ENCODE peak calls at places on chromosomes 4 and X, in five cellular contexts. F is SK-N-SH, M is HCT116, O is endothelial cell of umbilical vein, K is H1. Z is an unnamed sample.

GRCh38 chrX:142663330-142664095 is 362.2 kb upstream of the SPANXN4 start:
- DNase-seq in F (no peak), O (no peak), M (no peak), K (no peak), Z (no peak)

GRCh38 chrX:106894392-106894909 is 8.7 kb downstream of the RIPPLY1 start:
- DNase-seq in M (peak; percentile 63), O (peak; percentile 57), K (peak; percentile 2), F (peak; percentile 59), Z (peak; percentile 63)

GRCh38 chr4:123418486-123418931 is 21.9 kb downstream of the SPRY1 start:
- DNase-seq in K (peak; percentile 73), O (peak; percentile 82), F (no peak), M (no peak), Z (peak; percentile 93)

GRCh38 chr4:128698386-128698785 is 111.1 kb upstream of the JADE1 start:
- DNase-seq in F (no peak), O (no peak), K (no peak), M (no peak), Z (no peak)

GRCh38 chrX:118688935-118689334 is 38.5 kb upstream of the IL13RA1 start:
- DNase-seq in O (no peak), F (peak; percentile 5), M (no peak), K (no peak), Z (no peak)

GRCh38 chr4:167032876-167033275 is 201.4 kb downstream of the SPOCK3 start:
- DNase-seq in O (peak; percentile 69), F (no peak), K (no peak), M (no peak), Z (peak; percentile 82)

GRCh38 chr4:184475096-184475461 is 729 bp upstream of the IRF2 start:
- DNase-seq in F (peak; percentile 61), K (no peak), O (peak; percentile 54), M (no peak), Z (peak; percentile 51)

GRCh38 chr4:81470456-81471327 is 1.0 kb downstream of the RASGEF1B start:
- DNase-seq in K (no peak), F (no peak), M (no peak), O (peak; percentile 1), Z (peak; percentile 36)

GRCh38 chrX:108298165-108298602 is 140.0 kb downstream of the COL4A6 start:
- DNase-seq in O (no peak), M (no peak), K (no peak), F (no peak), Z (no peak)

GRCh38 chrX:28802625-28803024 is 215.4 kb downstream of the IL1RAPL1 start:
- DNase-seq in K (no peak), O (peak; percentile 1), M (no peak), F (no peak), Z (no peak)

GRCh38 chrX:147570483-147570882 is 341.2 kb upstream of the FMR1 start:
- DNase-seq in F (no peak), K (no peak), M (no peak), O (no peak), Z (no peak)

GRCh38 chr4:184768296-184768695 is 34.4 kb upstream of the CENPU start:
- DNase-seq in K (no peak), O (no peak), M (no peak), F (no peak), Z (no peak)

GRCh38 chr4:100977746-100978397 is 369.5 kb downstream of the PPP3CA start:
- DNase-seq in F (peak; percentile 15), O (no peak), M (no peak), K (no peak), Z (peak; percentile 17)

GRCh38 chr4:6556263-6556662 is 18.7 kb upstream of the MAN2B2 start:
- DNase-seq in K (no peak), O (no peak), M (no peak), F (no peak), Z (no peak)

GRCh38 chrX:118188977-118189376 is 72.4 kb upstream of the KLHL13 start:
- DNase-seq in K (no peak), O (no peak), M (no peak), F (peak; percentile 46), Z (no peak)

GRCh38 chr4:40729555-40729954 is 20.2 kb upstream of the NSUN7 start:
- DNase-seq in F (no peak), M (no peak), K (no peak), O (no peak), Z (no peak)

GRCh38 chrX:122219735-122220134 is 964.3 kb upstream of the GRIA3 start:
- DNase-seq in K (no peak), M (no peak), O (no peak), F (no peak), Z (peak; percentile 47)

GRCh38 chrX:144732588-144732987 is 514.7 kb upstream of the SPANXN1 start:
- DNase-seq in O (no peak), M (no peak), K (no peak), F (no peak), Z (peak; percentile 87)

GRCh38 chr4:80492761-80493160 is 157.2 kb downstream of the CFAP299 start:
- DNase-seq in K (no peak), F (no peak), O (no peak), M (no peak), Z (peak; percentile 20)

GRCh38 chr4:152539556-152540292 is 3.8 kb upstream of the FBXW7 start:
- DNase-seq in F (no peak), M (no peak), O (no peak), K (no peak), Z (no peak)

GRCh38 chr4:51880016-51880915 is 37.3 kb downstream of the DCUN1D4 start:
- DNase-seq in O (no peak), M (no peak), K (no peak), F (no peak), Z (peak; percentile 10)

GRCh38 chr4:116229420-116229819 is 856.0 kb downstream of the TRAM1L1 start:
- DNase-seq in O (no peak), K (no peak), M (no peak), F (no peak), Z (no peak)

GRCh38 chrX:122739770-122740169 is 444.3 kb upstream of the GRIA3 start:
- DNase-seq in F (no peak), M (no peak), K (no peak), O (no peak), Z (no peak)

GRCh38 chr4:172725581-172725980 is 443.0 kb upstream of the GALNT7 start:
- DNase-seq in M (no peak), O (no peak), K (no peak), F (no peak), Z (no peak)

GRCh38 chrX:150482537-150483217 is 85.7 kb upstream of the MTM1 start:
- DNase-seq in K (no peak), O (peak; percentile 49), M (peak; percentile 51), F (no peak), Z (peak; percentile 92)

GRCh38 chr4:108031427-108032083 is 41.9 kb downstream of the HADH start:
- DNase-seq in O (no peak), M (no peak), F (no peak), K (no peak), Z (peak; percentile 48)

GRCh38 chrX:147699061-147699460 is 212.7 kb upstream of the FMR1 start:
- DNase-seq in F (no peak), K (peak; percentile 36), M (no peak), O (no peak), Z (no peak)

GRCh38 chr4:40247350-40247749 is 50.5 kb downstream of the RHOH start:
- DNase-seq in K (no peak), O (no peak), F (no peak), M (no peak), Z (no peak)

GRCh38 chr4:88008133-88008621 is 742 bp downstream of the PKD2 start:
- DNase-seq in M (no peak), K (no peak), F (peak; percentile 81), O (peak; percentile 56), Z (peak; percentile 64)

GRCh38 chrX:94361241-94361640 is 687.2 kb downstream of the FAM133A start:
- DNase-seq in O (no peak), F (no peak), K (no peak), M (no peak), Z (peak; percentile 36)

DNA sequence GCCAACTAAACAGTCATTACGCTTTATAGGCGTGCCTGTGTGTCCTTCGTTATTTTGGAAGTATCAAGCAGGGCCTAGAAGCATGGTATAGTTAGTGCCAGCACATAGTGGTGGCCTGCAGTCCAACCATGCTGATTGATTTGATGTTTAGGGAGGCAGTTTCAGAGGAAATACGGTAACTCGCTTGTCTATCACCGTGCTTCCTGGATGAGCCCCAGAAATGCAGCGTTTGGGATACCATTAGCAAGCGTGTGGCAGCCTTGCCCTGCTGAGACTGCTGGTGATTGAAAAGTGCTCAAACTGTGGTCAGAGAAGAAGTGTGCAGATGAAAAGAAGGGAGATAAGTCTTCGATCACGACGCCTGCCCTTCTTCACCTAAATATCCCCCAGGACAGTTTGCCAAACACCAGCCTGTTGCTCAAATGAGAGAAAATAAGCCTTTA is 158.4 kb downstream of the CHIC2 start:
- DNase-seq in K (no peak), F (peak; percentile 41), M (no peak), O (no peak), Z (peak; percentile 61)
- H3K9ac ChIP-seq in K (no peak overlapping the region), F (no peak overlapping the region), M (no peak overlapping the region), O (no peak overlapping the region), Z (no peak overlapping the region)

GRCh38 chr4:139025841-139026240 is 10.3 kb downstream of the NOCT start:
- DNase-seq in F (no peak), M (no peak), K (no peak), O (no peak), Z (no peak)

GRCh38 chr4:139027771-139028170 is 12.2 kb downstream of the NOCT start:
- DNase-seq in M (no peak), F (no peak), K (no peak), O (peak; percentile 34), Z (no peak)

GRCh38 chr4:139030614-139031235 is 15.1 kb downstream of the NOCT start:
- DNase-seq in F (peak; percentile 67), O (peak; percentile 84), K (peak; percentile 43), M (peak; percentile 61), Z (peak; percentile 66)

GRCh38 chr4:139024686-139025085 is 9.1 kb downstream of the NOCT start:
- DNase-seq in K (no peak), M (no peak), F (no peak), O (no peak), Z (no peak)

GRCh38 chr4:139028191-139028661 is 12.6 kb downstream of the NOCT start:
- DNase-seq in K (no peak), M (no peak), F (no peak), O (no peak), Z (no peak)
- H3K79me2 ChIP-seq in K (peaks cover 39% of the 10 kb centered on the region), M (peaks cover 97% of the 10 kb centered on the region), F (peaks cover 99% of the 10 kb centered on the region), O (peaks cover 88% of the 10 kb centered on the region), Z (peaks cover 92% of the 10 kb centered on the region)

DNA sequence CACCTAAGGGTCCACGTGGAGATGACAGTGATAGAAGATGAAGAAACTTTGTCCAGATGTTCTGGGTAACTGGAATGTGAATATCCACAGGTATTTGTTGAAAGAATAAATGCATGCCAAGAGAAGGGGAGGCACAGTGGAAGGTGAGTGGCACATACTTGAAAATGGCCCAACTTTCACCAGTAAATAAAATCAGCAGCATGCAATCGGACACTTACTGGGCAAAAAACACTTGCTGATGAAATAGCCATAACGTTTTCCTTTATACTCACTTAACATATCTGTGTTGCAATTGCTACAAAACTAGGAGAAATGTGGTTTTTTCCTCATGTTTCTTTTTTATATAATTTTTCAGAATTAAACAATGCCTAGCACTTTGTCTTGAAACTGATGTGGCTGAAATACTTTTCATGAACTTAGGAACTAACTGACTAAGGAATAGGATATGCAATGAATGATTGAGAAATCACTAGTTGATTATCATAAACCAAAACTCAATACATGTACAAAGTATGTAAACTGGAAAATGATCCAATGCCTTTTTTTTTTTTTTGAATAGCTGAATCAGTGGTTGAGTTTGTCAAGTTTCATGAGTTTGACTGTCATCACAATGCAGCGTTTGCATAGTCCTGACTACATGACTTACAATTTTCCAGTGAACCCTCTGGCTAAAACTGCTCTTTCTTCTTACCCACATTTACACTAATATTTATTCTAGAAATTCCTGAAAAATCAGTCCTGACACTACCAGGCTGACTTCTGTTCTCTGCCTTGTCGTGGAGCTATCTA is 127.4 kb downstream of the CPE start:
- DNase-seq in M (no peak), F (no peak), K (no peak), O (no peak), Z (peak; percentile 52)
- H3K4me2 ChIP-seq in M (no peak overlapping the region), F (no peak overlapping the region), K (no peak overlapping the region), O (no peak overlapping the region), Z (no peak overlapping the region)

GRCh38 chr4:38131371-38132139 is 171.4 kb downstream of the PTTG2 start:
- DNase-seq in K (peak; percentile 43), M (no peak), F (no peak), O (peak; percentile 31), Z (peak; percentile 72)
- H3K9ac ChIP-seq in K (no peak overlapping the region), M (no peak overlapping the region), F (no peak overlapping the region), O (peak overlapping the region; percentile 39), Z (peak overlapping the region; percentile 78)